ENCODE peak calls at places on chromosome 22, in four cellular contexts. Q is GM20000, G is natural killer cell, U is IMR-90. P is an unnamed sample.

GRCh38 chr22:50018608-50019291 is 6.2 kb upstream of the IL17REL start:
- DNase-seq in G (no peak), U (no peak), Q (no peak), P (no peak)

GRCh38 chr22:45574069-45574703 is 71.5 kb downstream of the FBLN1 start:
- DNase-seq in G (no peak), U (no peak), Q (no peak), P (no peak)

GRCh38 chr22:39926175-39927152 is 25.6 kb downstream of the GRAP2 start:
- DNase-seq in Q (no peak), G (no peak), U (no peak), P (no peak)

GRCh38 chr22:41444360-41445170 is 2.0 kb downstream of the TOB2 start:
- DNase-seq in U (peak; percentile 98), G (peak; percentile 60), Q (peak; percentile 89), P (peak; percentile 95)

GRCh38 chr22:30356392-30357230 is at the start of the genes CCDC157 and SF3A1:
- DNase-seq in U (peak; percentile 91), G (peak; percentile 89), Q (peak; percentile 97), P (peak; percentile 92)

GRCh38 chr22:40472036-40472435 is 101.6 kb downstream of the SGSM3 start:
- DNase-seq in U (no peak), Q (no peak), G (no peak), P (no peak)

GRCh38 chr22:23675502-23676415 is 15.1 kb upstream of the RGL4 start:
- DNase-seq in G (peak; percentile 17), Q (no peak), U (no peak), P (no peak)

GRCh38 chr22:42939451-42939881 is 75.5 kb downstream of the PACSIN2 start:
- DNase-seq in Q (no peak), G (no peak), U (no peak), P (no peak)

GRCh38 chr22:42284643-42285181 is 14.3 kb upstream of the TCF20 start:
- DNase-seq in U (no peak), Q (no peak), G (no peak), P (no peak)

GRCh38 chr22:38036392-38037062 is 20.7 kb upstream of the PICK1 start:
- DNase-seq in G (no peak), Q (no peak), U (no peak), P (no peak)

GRCh38 chr22:19937616-19938473 is 3.7 kb upstream of the COMT start:
- DNase-seq in Q (no peak), U (peak; percentile 35), G (no peak), P (no peak)

GRCh38 chr22:23385301-23386244 is 194.5 kb downstream of the IGLL1 start:
- DNase-seq in Q (peak; percentile 95), U (peak; percentile 71), G (peak; percentile 80), P (peak; percentile 91)

GRCh38 chr22:47813661-47814060 is 1051.2 kb downstream of the TBC1D22A start:
- DNase-seq in U (no peak), Q (no peak), G (no peak), P (no peak)

GRCh38 chr22:23984430-23984829 is 4.5 kb downstream of the GSTT2 start:
- DNase-seq in Q (peak; percentile 29), G (no peak), U (peak; percentile 38), P (no peak)

GRCh38 chr22:39316440-39317083 is 2.9 kb downstream of the RPL3 start:
- DNase-seq in Q (peak; percentile 65), G (peak; percentile 68), U (peak; percentile 95), P (no peak)

GRCh38 chr22:22148905-22149304 is 95.7 kb upstream of the VPREB1 start:
- DNase-seq in U (no peak), G (no peak), Q (no peak), P (no peak)
- TF ChIP-seq CTCF in U (no peak), G (no peak), Q (no peak), P (no peak)

GRCh38 chr22:22099194-22099486 is 116.6 kb upstream of the TOP3B start:
- DNase-seq in Q (peak; percentile 40), U (no peak), G (no peak), P (no peak)

GRCh38 chr22:22103078-22103593 is 120.5 kb upstream of the TOP3B start:
- DNase-seq in U (no peak), G (no peak), Q (no peak), P (no peak)

GRCh38 chr22:22098457-22099193 is 116.0 kb upstream of the TOP3B start:
- DNase-seq in Q (no peak), U (no peak), G (no peak), P (no peak)

GRCh38 chr22:22097727-22098228 is 115.2 kb upstream of the TOP3B start:
- DNase-seq in U (no peak), Q (no peak), G (no peak), P (no peak)

DNA sequence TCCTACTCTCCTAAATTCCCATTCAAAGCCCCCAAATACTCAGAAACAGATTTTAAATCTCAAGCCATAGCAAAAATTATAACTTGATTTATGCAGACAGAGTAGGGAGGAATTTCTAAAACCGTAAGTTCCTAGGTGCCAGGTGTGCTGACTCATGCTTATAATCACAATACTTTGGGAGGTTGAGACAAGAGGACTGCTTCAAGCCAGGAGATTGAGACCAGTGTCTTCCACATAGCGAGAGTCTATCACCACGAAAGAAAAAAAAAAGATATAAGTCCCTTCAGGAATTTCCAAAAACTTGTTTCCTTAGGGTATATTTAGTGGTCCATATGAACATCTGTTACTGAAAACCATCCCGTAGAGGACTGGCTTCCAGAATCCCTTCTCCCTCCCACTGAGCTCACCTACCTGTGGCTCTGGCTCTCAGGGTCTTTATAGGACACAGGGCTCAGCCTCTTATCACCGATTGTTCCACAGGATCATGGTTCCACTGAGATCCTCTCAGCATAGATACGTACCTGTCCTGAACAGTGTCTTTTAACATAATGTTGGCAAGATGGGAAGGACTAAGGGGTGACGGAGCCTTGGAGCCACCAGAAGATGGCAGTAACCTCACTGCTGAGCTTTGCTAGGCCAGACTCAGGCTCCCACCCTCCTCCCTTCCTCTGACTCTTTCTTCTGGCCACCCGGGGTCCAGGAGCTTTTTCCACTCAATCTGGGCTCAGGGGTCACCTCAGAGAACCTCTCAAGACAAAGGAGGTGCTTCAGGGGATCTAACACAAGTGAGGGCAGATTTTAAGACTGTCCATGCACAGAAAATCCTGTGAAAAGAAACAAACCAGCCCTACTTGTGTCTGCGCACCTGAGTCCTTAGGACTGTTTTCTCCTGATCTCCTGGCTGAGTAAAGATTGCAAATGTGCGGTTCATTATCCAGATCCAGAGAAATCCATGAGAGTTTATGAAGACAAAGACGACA is 117.5 kb upstream of the TOP3B start:
- DNase-seq in Q (no peak), G (no peak), U (peak; percentile 32), P (no peak)
- TF ChIP-seq CTCF in Q (no peak), G (no peak), U (peak; percentile 50), P (peak; percentile 40)

GRCh38 chr22:28952857-28953256 is 69.5 kb downstream of the ZNRF3 start:
- DNase-seq in U (peak; percentile 80), Q (no peak), G (no peak), P (no peak)

GRCh38 chr22:28950567-28951411 is 67.4 kb downstream of the ZNRF3 start:
- DNase-seq in G (no peak), Q (no peak), U (no peak), P (no peak)

GRCh38 chr22:28951530-28951929 is 68.2 kb downstream of the ZNRF3 start:
- DNase-seq in G (no peak), U (no peak), Q (no peak), P (no peak)

GRCh38 chr22:28953399-28953798 is 70.0 kb downstream of the ZNRF3 start:
- DNase-seq in Q (no peak), U (no peak), G (no peak), P (no peak)

DNA sequence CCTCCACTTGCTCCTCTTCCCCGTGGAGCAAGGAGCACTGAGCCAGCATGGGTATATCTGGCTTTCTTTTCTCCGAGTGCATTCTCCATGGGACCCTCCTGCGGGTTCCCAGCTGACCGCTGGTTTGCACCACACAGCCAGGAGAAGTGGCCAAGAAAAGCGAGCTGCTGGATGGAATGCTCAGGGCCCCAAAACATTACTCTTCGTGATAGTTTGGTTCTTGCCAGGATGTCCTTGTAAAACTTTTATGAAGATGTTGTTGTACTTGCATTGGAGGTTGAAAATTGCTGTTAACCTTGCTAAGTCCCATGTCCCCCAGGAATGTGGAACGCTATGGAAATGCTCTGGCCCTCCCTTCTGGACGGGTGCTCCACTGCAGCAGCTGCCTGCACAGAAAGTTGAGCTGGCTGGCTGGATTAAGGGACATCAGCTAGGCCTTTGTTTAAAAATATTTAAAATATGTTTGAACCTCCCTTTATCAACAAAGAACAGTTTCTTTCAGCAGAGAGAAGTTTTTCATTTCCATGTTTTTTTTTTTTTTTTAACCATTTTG is 68.7 kb downstream of the ZNRF3 start:
- DNase-seq in Q (no peak), G (no peak), U (peak; percentile 39), P (no peak)
- TF ChIP-seq CTCF in Q (no peak), G (no peak), U (peak; percentile 32), P (peak; percentile 22)

DNA sequence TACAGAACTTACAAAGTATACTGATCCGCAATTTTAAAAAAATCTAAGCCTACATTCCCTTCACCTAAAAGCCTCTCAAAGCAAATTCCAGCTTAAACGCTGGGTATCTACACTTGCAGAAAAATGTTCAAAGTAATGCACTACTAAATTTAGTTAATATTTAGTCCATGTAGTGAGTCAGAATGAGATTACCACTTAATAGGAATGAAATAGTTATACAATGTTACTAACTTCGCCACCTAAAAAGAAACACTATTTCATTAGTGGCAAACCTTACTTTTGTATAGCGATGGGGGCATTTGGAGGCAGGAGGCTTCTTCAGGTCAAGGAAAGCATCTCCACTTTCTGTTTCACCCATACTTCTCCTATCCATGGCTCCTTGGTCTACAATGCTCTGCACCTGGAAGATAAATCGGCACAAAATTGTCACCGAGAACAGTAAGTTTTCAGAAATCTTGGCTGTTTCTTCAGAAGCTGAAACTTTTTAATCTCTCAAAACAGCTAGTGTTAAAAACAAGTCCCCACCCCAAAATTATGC is 1.2 kb downstream of the EIF4ENIF1 start:
- DNase-seq in G (no peak), Q (peak; percentile 40), U (no peak), P (no peak)
- TF ChIP-seq CTCF in G (no peak), Q (no peak), U (no peak), P (no peak)

GRCh38 chr22:17214416-17215043 is 4.7 kb downstream of the ADA2 start:
- DNase-seq in G (no peak), Q (no peak), U (no peak), P (no peak)

GRCh38 chr22:17222503-17222902 is 3.3 kb upstream of the ADA2 start:
- DNase-seq in U (no peak), Q (no peak), G (no peak), P (no peak)

GRCh38 chr22:17213976-17214375 is 5.3 kb downstream of the ADA2 start:
- DNase-seq in U (peak; percentile 3), G (no peak), Q (no peak), P (no peak)

GRCh38 chr22:17218341-17218740 is 894 bp downstream of the ADA2 start:
- DNase-seq in U (no peak), Q (no peak), G (no peak), P (no peak)

DNA sequence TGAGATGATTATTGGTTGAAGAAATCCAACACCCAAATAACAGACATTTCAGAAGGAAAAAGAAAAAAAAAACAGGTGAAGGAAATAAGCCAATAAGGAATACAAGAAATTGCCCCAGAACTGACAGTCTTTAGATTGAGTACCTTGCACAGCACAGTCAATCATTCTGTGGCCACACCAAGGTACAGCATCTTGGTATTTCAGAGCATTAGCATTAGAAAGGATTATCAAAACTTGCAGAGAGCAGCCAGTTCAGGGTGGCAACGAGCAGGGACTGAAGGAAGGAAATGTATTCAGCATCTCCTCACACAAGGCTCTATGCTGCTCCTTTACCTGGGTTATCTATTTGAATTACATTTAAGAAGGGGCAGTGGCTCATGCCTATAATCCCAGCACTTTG is 2.1 kb downstream of the ADA2 start:
- DNase-seq in U (no peak), Q (no peak), G (no peak), P (no peak)
- TF ChIP-seq CTCF in U (no peak), Q (no peak), G (no peak), P (no peak)

P was measured in type B pancreatic cell.